ENCODE peak calls at places on chromosomes 7 and 10, in nine cellular contexts. B is right lobe of liver, O is AG04450, W is fibroblast of mammary gland, Y is left ventricle myocardium inferior, Q is Peyer's patch, E is BE2C, S is HL-60, L is epithelial cell of esophagus. X is an unnamed sample.
A peak's percentile ranks its signal among the peaks of the same experiment; 100 is the strongest.

GRCh38 chr10:25815236-25815635 is 118.8 kb upstream of the MYO3A start:
- DNase-seq in O (no peak), Y (no peak), S (no peak), B (no peak), L (no peak), E (no peak), W (no peak), Q (no peak), X (no peak)

GRCh38 chr10:42951486-42952251 is 125.2 kb upstream of the RET start:
- DNase-seq in W (no peak), E (no peak), S (no peak), Q (peak; percentile 43), Y (peak; percentile 58), L (no peak), B (peak; percentile 52), O (no peak), X (peak; percentile 4)

GRCh38 chr7:75971961-75972763 is 22.2 kb downstream of the TMEM120A start:
- DNase-seq in Y (peak; percentile 74), B (peak; percentile 74), L (peak; percentile 14), Q (no peak), E (peak; percentile 50), O (no peak), S (peak; percentile 97), W (peak; percentile 44), X (no peak)

GRCh38 chr10:24518981-24519597 is 204.6 kb downstream of the ARHGAP21 start:
- DNase-seq in Q (peak; percentile 78), O (peak; percentile 21), E (peak; percentile 67), B (peak; percentile 66), S (no peak), W (peak; percentile 67), Y (peak; percentile 28), L (peak; percentile 63), X (no peak)

GRCh38 chr7:18400281-18400680 is 95.3 kb upstream of the HDAC9 start:
- DNase-seq in W (no peak), Y (no peak), O (no peak), Q (no peak), L (no peak), S (no peak), B (no peak), E (no peak), X (no peak)

GRCh38 chr10:91820144-91820543 is 21.9 kb downstream of the TNKS2 start:
- DNase-seq in L (peak; percentile 59), B (no peak), S (no peak), E (no peak), Q (no peak), Y (no peak), W (no peak), O (no peak), X (no peak)

GRCh38 chr7:51328351-51328801 is 11.8 kb upstream of the COBL start:
- DNase-seq in L (peak; percentile 15), Y (no peak), Q (no peak), S (no peak), O (no peak), B (peak; percentile 62), W (no peak), E (no peak), X (no peak)

GRCh38 chr10:120825878-120826383 is 25.2 kb upstream of the WDR11 start:
- DNase-seq in Y (no peak), S (no peak), Q (no peak), O (no peak), L (no peak), B (no peak), W (no peak), E (no peak), X (no peak)

GRCh38 chr10:30114871-30115270 is 55.5 kb upstream of the JCAD start:
- DNase-seq in Y (no peak), W (peak; percentile 24), Q (no peak), O (no peak), S (no peak), L (peak; percentile 14), E (no peak), B (no peak), X (no peak)

GRCh38 chr7:55366461-55367138 is 1.5 kb downstream of the LANCL2 start:
- DNase-seq in Y (no peak), L (peak; percentile 24), O (no peak), Q (no peak), E (peak; percentile 19), S (no peak), W (no peak), B (no peak), X (no peak)

GRCh38 chr7:15490261-15490660 is 71.6 kb downstream of the AGMO start:
- DNase-seq in B (no peak), O (no peak), S (no peak), E (no peak), L (no peak), W (no peak), Q (no peak), Y (no peak), X (no peak)

GRCh38 chr10:22606164-22606614 is 108.2 kb downstream of the PIP4K2A start:
- DNase-seq in W (peak; percentile 78), O (no peak), E (no peak), S (peak; percentile 28), Y (no peak), B (no peak), L (no peak), Q (peak; percentile 91), X (no peak)

GRCh38 chr10:100482181-100482833 is 19.5 kb downstream of the WNT8B start:
- DNase-seq in E (peak; percentile 74), S (no peak), W (peak; percentile 70), O (peak; percentile 13), Y (peak; percentile 67), B (peak; percentile 69), L (peak; percentile 70), Q (peak; percentile 78), X (peak; percentile 48)
- TF ChIP-seq CTCF in E (peak; percentile 80), S (peak; percentile 42), W (peak; percentile 80), O (peak; percentile 75), Y (peak; percentile 83), B (peak; percentile 84), L (peak; percentile 69), Q (peak; percentile 57), X (peak; percentile 69)

GRCh38 chr10:59465089-59465488 is 102.7 kb upstream of the FAM13C start:
- DNase-seq in B (no peak), O (peak; percentile 26), S (no peak), Q (no peak), L (peak; percentile 51), E (no peak), Y (no peak), W (peak; percentile 57), X (no peak)
- TF ChIP-seq CTCF in B (peak; percentile 41), O (peak; percentile 53), S (no peak), Q (peak; percentile 21), L (peak; percentile 59), E (peak; percentile 48), Y (peak; percentile 56), W (peak; percentile 46), X (no peak)

DNA sequence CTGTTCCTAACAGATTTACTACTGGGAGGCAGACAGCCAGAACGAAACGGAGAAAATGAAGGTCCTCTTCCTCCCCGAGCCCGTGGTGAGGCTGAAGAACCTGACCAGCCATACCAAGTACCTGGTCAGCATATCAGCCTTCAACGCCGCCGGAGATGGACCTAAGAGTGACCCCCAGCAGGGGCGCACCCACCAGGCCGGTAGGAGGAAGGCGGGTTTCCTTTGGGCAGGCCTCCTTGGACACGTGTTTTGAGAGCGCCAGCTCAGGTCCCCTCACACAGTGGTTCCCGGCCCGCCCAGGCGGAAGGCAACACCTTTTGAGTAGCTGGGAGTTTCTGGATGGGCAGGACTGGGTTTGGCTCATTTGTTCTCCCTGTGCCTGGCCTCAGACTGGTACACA is 474.0 kb upstream of the FOXK1 start:
- DNase-seq in W (no peak), S (no peak), Q (no peak), L (no peak), E (no peak), Y (no peak), O (no peak), B (no peak), X (no peak)
- TF ChIP-seq CTCF in W (no peak), S (no peak), Q (no peak), L (no peak), E (no peak), Y (no peak), O (no peak), B (no peak), X (no peak)

GRCh38 chr7:101911800-101912705 is 94.6 kb downstream of the CUX1 start:
- DNase-seq in B (peak; percentile 82), Y (peak; percentile 53), S (peak; percentile 46), L (no peak), O (peak; percentile 72), Q (peak; percentile 60), E (peak; percentile 43), W (peak; percentile 76), X (no peak)

GRCh38 chr7:101915000-101915399 is 97.6 kb downstream of the CUX1 start:
- DNase-seq in Y (peak; percentile 72), S (no peak), O (no peak), Q (no peak), E (peak; percentile 86), L (no peak), W (no peak), B (peak; percentile 84), X (no peak)

GRCh38 chr7:101912711-101913110 is 95.3 kb downstream of the CUX1 start:
- DNase-seq in E (no peak), Q (no peak), Y (no peak), O (no peak), B (no peak), S (no peak), W (peak; percentile 57), L (no peak), X (no peak)

GRCh38 chr7:101913876-101914275 is 96.5 kb downstream of the CUX1 start:
- DNase-seq in Q (no peak), B (no peak), L (no peak), W (peak; percentile 44), O (no peak), Y (no peak), S (no peak), E (no peak), X (no peak)

DNA sequence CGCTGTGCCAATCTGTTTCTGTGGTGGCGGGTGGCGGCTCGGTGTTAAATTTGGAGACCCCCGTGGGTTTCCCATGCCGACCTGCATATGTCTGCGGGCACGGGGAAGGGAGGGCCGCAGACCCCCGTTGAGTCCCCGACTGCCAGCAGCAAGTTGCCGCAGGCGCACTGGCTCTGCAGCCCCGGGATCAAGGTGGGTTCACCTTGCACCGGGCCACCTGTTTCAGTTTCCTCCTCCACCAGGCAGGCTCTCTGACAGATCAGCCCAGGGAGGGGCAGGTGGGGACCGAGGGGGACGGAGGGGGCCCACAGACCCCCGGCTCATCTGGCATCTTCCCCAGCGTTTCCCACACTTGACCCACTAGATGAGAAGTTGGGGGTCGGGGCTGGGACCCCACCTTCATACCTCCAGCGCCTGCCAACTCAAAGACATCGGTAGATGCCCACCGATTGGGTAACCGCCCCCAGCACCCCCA is 95.9 kb downstream of the CUX1 start:
- DNase-seq in O (no peak), Q (no peak), S (no peak), E (no peak), L (no peak), Y (no peak), W (no peak), B (no peak), X (no peak)
- TF ChIP-seq CTCF in O (no peak), Q (no peak), S (no peak), E (no peak), L (no peak), Y (no peak), W (no peak), B (no peak), X (no peak)

GRCh38 chr7:104341545-104341944 is 13.1 kb downstream of the LHFPL3 start:
- DNase-seq in L (no peak), O (no peak), E (peak; percentile 64), Y (no peak), W (peak; percentile 4), B (no peak), S (no peak), Q (no peak), X (no peak)
- TF ChIP-seq CTCF in L (no peak), O (no peak), E (peak; percentile 78), Y (no peak), W (no peak), B (peak; percentile 10), S (no peak), Q (no peak), X (no peak)